ENCODE peak calls at places on chromosomes 7 and 10, in five cellular contexts. R is left ventricle myocardium inferior; O is HT-29; X is dorsolateral prefrontal cortex; K is stimulated activated CD4-positive, alpha-beta T cell treated with anti-CD3 and anti-CD28 coated beads, Interleukin-1b, Interleukin-23, amount 100 ng/mL, for 1 hour. N is an unnamed sample.

GRCh38 chr10:95795602-95796001 is 39.6 kb downstream of the ENTPD1 start:
- DNase-seq in O (no peak), X (no peak), R (no peak), K (no peak), N (no peak)

GRCh38 chr10:132858121-132859081 is 72.5 kb upstream of the NKX6-2 start:
- DNase-seq in O (no peak), R (peak; percentile 6), X (peak; percentile 35), K (no peak), N (no peak)

GRCh38 chr10:50398383-50398782 is 147.1 kb upstream of the ASAH2 start:
- DNase-seq in K (no peak), R (no peak), X (no peak), O (no peak), N (no peak)

GRCh38 chr7:152899482-152900166 is 140.1 kb downstream of the ACTR3B start:
- DNase-seq in K (no peak), X (no peak), O (peak; percentile 49), R (peak; percentile 62), N (peak; percentile 19)

GRCh38 chr10:80580811-80581468 is 43.2 kb downstream of the SH2D4B start:
- DNase-seq in R (no peak), X (no peak), K (no peak), O (no peak), N (no peak)

GRCh38 chr10:69414036-69415018 is 2.4 kb downstream of the TACR2 start:
- DNase-seq in O (no peak), K (no peak), X (no peak), R (no peak), N (no peak)

GRCh38 chr10:14405076-14406065 is 74.6 kb upstream of the FRMD4A start:
- DNase-seq in O (no peak), X (no peak), K (no peak), R (no peak), N (no peak)

GRCh38 chr10:19795691-19796090 is 20.5 kb upstream of the PLXDC2 start:
- DNase-seq in K (no peak), O (no peak), X (no peak), R (no peak), N (no peak)

GRCh38 chr7:151232272-151233110 is at the start of gene CHPF2:
- DNase-seq in O (peak; percentile 95), X (peak; percentile 96), R (peak; percentile 94), K (peak; percentile 74), N (peak; percentile 88)

GRCh38 chr10:91779011-91779605 is 19.1 kb upstream of the TNKS2 start:
- DNase-seq in O (peak; percentile 50), X (no peak), R (no peak), K (no peak), N (no peak)

GRCh38 chr7:14381306-14381705 is 391.8 kb upstream of the ETV1 start:
- DNase-seq in R (no peak), K (no peak), O (no peak), X (no peak), N (no peak)

GRCh38 chr7:19713676-19714075 is 4.8 kb upstream of the POLR1F start:
- DNase-seq in X (no peak), K (peak; percentile 14), O (peak; percentile 73), R (no peak), N (no peak)

GRCh38 chr7:157676001-157676400 is 339.2 kb downstream of the DNAJB6 start:
- DNase-seq in R (no peak), O (no peak), K (no peak), X (no peak), N (no peak)

GRCh38 chr7:35624299-35625186 is 70.4 kb downstream of the HERPUD2 start:
- DNase-seq in O (peak; percentile 64), K (no peak), X (no peak), R (no peak), N (peak; percentile 13)

GRCh38 chr7:139909379-139910050 is 80.5 kb downstream of the TBXAS1 start:
- DNase-seq in K (no peak), X (no peak), R (no peak), O (no peak), N (no peak)

GRCh38 chr7:130309986-130310385 is 17.0 kb downstream of the CPA4 start:
- DNase-seq in X (no peak), R (no peak), K (no peak), O (no peak), N (no peak)

GRCh38 chr10:18325889-18326531 is 185.8 kb downstream of the CACNB2 start:
- DNase-seq in O (no peak), R (no peak), X (no peak), K (no peak), N (no peak)

GRCh38 chr7:113996405-113996804 is 77.6 kb upstream of the PPP1R3A start:
- DNase-seq in K (no peak), R (no peak), X (no peak), O (no peak), N (no peak)

GRCh38 chr10:42754155-42755027 is 28.2 kb upstream of the BMS1 start:
- DNase-seq in O (no peak), X (no peak), R (peak; percentile 50), K (no peak), N (no peak)

GRCh38 chr10:71513896-71514295 is 117.2 kb downstream of the CDH23 start:
- DNase-seq in R (no peak), K (no peak), X (no peak), O (no peak), N (no peak)

GRCh38 chr10:110547139-110547761 is 20.2 kb upstream of the SMC3 start:
- DNase-seq in R (no peak), K (no peak), X (no peak), O (peak; percentile 50), N (no peak)

GRCh38 chr10:86968271-86968993 is at the start of gene ADIRF:
- DNase-seq in R (peak; percentile 71), X (peak; percentile 41), O (no peak), K (no peak), N (no peak)

GRCh38 chr10:3107426-3107961 is 40.1 kb downstream of the PFKP start:
- DNase-seq in X (peak; percentile 76), R (peak; percentile 81), O (no peak), K (no peak), N (peak; percentile 82)

GRCh38 chr7:47236480-47237208 is 345.3 kb downstream of the TNS3 start:
- DNase-seq in X (no peak), K (no peak), O (no peak), R (no peak), N (no peak)

GRCh38 chr7:27576360-27576944 is 86.2 kb downstream of the HIBADH start:
- DNase-seq in K (no peak), X (no peak), O (peak; percentile 89), R (no peak), N (no peak)

GRCh38 chr10:36494386-36494785 is 631.0 kb upstream of the ANKRD30A start:
- DNase-seq in O (no peak), R (no peak), X (no peak), K (no peak), N (peak; percentile 37)

GRCh38 chr10:88702848-88703597 is 3.0 kb upstream of the LIPK start:
- DNase-seq in X (no peak), K (no peak), O (peak; percentile 95), R (no peak), N (no peak)

GRCh38 chr7:145106001-145106400 is 270.1 kb upstream of the TPK1 start:
- DNase-seq in R (peak; percentile 31), X (no peak), O (no peak), K (no peak), N (no peak)

GRCh38 chr10:119299531-119299930 is 92.2 kb downstream of the GRK5 start:
- DNase-seq in R (no peak), O (no peak), K (no peak), X (no peak), N (no peak)

GRCh38 chr7:107396081-107396480 is 73.8 kb upstream of the GPR22 start:
- DNase-seq in X (no peak), K (no peak), R (no peak), O (no peak), N (no peak)

GRCh38 chr7:155351120-155351870 is 53.6 kb downstream of the INSIG1 start:
- DNase-seq in K (no peak), O (no peak), R (no peak), X (no peak), N (no peak)

GRCh38 chr10:7626283-7626682 is 40.5 kb downstream of the ITIH5 start:
- DNase-seq in R (no peak), K (no peak), O (no peak), X (no peak), N (no peak)

GRCh38 chr7:139946539-139946938 is 116.2 kb downstream of the PARP12 start:
- DNase-seq in O (no peak), K (no peak), X (no peak), R (no peak), N (no peak)